ENCODE peak calls at places on chromosomes 7 and 10, in seven cellular contexts. One of them, this sample, is unnamed.
A peak's percentile ranks its signal among the peaks of the same experiment; 100 is the strongest.

GRCh38 chr7:51276967-51277366 is 39.6 kb downstream of the COBL start:
- DNase-seq in left ventricle myocardium inferior: no peak
- DNase-seq in tibial artery: no peak
- DNase-seq in fibroblast of lung: no peak
- DNase-seq in endodermal cell: no peak
- DNase-seq in lung: no peak
- DNase-seq in Peyer's patch: no peak
- DNase-seq in this sample: no peak

GRCh38 chr10:98262571-98262970 is 5.4 kb downstream of the LOXL4 start:
- DNase-seq in left ventricle myocardium inferior: peak; percentile 59
- DNase-seq in tibial artery: no peak
- DNase-seq in fibroblast of lung: peak; percentile 23
- DNase-seq in endodermal cell: peak; percentile 84
- DNase-seq in lung: no peak
- DNase-seq in Peyer's patch: no peak
- DNase-seq in this sample: peak; percentile 39

GRCh38 chr7:129845178-129845971 is 107.4 kb downstream of the UBE2H start:
- DNase-seq in left ventricle myocardium inferior: no peak
- DNase-seq in tibial artery: no peak
- DNase-seq in fibroblast of lung: peak; percentile 91
- DNase-seq in endodermal cell: no peak
- DNase-seq in lung: no peak
- DNase-seq in Peyer's patch: no peak
- DNase-seq in this sample: no peak

GRCh38 chr7:136993377-136993776 is 124.9 kb downstream of the CHRM2 start:
- DNase-seq in left ventricle myocardium inferior: no peak
- DNase-seq in tibial artery: no peak
- DNase-seq in fibroblast of lung: no peak
- DNase-seq in endodermal cell: no peak
- DNase-seq in lung: no peak
- DNase-seq in Peyer's patch: no peak
- DNase-seq in this sample: no peak

GRCh38 chr7:23474829-23475578 is 4.7 kb upstream of the IGF2BP3 start:
- DNase-seq in left ventricle myocardium inferior: no peak
- DNase-seq in tibial artery: no peak
- DNase-seq in fibroblast of lung: no peak
- DNase-seq in endodermal cell: no peak
- DNase-seq in lung: no peak
- DNase-seq in Peyer's patch: no peak
- DNase-seq in this sample: no peak

GRCh38 chr7:78185149-78185745 is 386.7 kb downstream of the PHTF2 start:
- DNase-seq in left ventricle myocardium inferior: no peak
- DNase-seq in tibial artery: no peak
- DNase-seq in fibroblast of lung: no peak
- DNase-seq in endodermal cell: no peak
- DNase-seq in lung: no peak
- DNase-seq in Peyer's patch: no peak
- DNase-seq in this sample: no peak

GRCh38 chr10:33352154-33352553 is 17.7 kb upstream of the NRP1 start:
- DNase-seq in left ventricle myocardium inferior: no peak
- DNase-seq in tibial artery: no peak
- DNase-seq in fibroblast of lung: peak; percentile 72
- DNase-seq in endodermal cell: no peak
- DNase-seq in lung: no peak
- DNase-seq in Peyer's patch: no peak
- DNase-seq in this sample: no peak

GRCh38 chr10:100774223-100774622 is 28.8 kb downstream of the PAX2 start:
- DNase-seq in left ventricle myocardium inferior: no peak
- DNase-seq in tibial artery: no peak
- DNase-seq in fibroblast of lung: no peak
- DNase-seq in endodermal cell: no peak
- DNase-seq in lung: no peak
- DNase-seq in Peyer's patch: no peak
- DNase-seq in this sample: no peak

GRCh38 chr7:13948019-13948781 is 41.3 kb downstream of the ETV1 start:
- DNase-seq in left ventricle myocardium inferior: no peak
- DNase-seq in tibial artery: no peak
- DNase-seq in fibroblast of lung: peak; percentile 29
- DNase-seq in endodermal cell: no peak
- DNase-seq in lung: no peak
- DNase-seq in Peyer's patch: no peak
- DNase-seq in this sample: no peak

GRCh38 chr10:77164616-77165311 is 472.8 kb downstream of the KCNMA1 start:
- DNase-seq in left ventricle myocardium inferior: no peak
- DNase-seq in tibial artery: no peak
- DNase-seq in fibroblast of lung: peak; percentile 76
- DNase-seq in endodermal cell: no peak
- DNase-seq in lung: no peak
- DNase-seq in Peyer's patch: no peak
- DNase-seq in this sample: no peak

GRCh38 chr7:143199040-143199439 is 15.8 kb downstream of the TAS2R39 start:
- DNase-seq in left ventricle myocardium inferior: no peak
- DNase-seq in tibial artery: no peak
- DNase-seq in fibroblast of lung: no peak
- DNase-seq in endodermal cell: no peak
- DNase-seq in lung: no peak
- DNase-seq in Peyer's patch: no peak
- DNase-seq in this sample: no peak

GRCh38 chr10:5975641-5976473 is 1.5 kb downstream of the IL15RA start:
- DNase-seq in left ventricle myocardium inferior: peak; percentile 34
- DNase-seq in tibial artery: peak; percentile 77
- DNase-seq in fibroblast of lung: no peak
- DNase-seq in endodermal cell: no peak
- DNase-seq in lung: no peak
- DNase-seq in Peyer's patch: peak; percentile 78
- DNase-seq in this sample: peak; percentile 49

GRCh38 chr7:49885593-49886285 is 112.3 kb downstream of the VWC2 start:
- DNase-seq in left ventricle myocardium inferior: no peak
- DNase-seq in tibial artery: no peak
- DNase-seq in fibroblast of lung: no peak
- DNase-seq in endodermal cell: no peak
- DNase-seq in lung: no peak
- DNase-seq in Peyer's patch: no peak
- DNase-seq in this sample: no peak

GRCh38 chr10:6211341-6212265 is 8.9 kb downstream of the PFKFB3 start:
- DNase-seq in left ventricle myocardium inferior: peak; percentile 61
- DNase-seq in tibial artery: no peak
- DNase-seq in fibroblast of lung: peak; percentile 65
- DNase-seq in endodermal cell: peak; percentile 64
- DNase-seq in lung: no peak
- DNase-seq in Peyer's patch: no peak
- DNase-seq in this sample: no peak

GRCh38 chr10:4127518-4128315 is 342.7 kb upstream of the KLF6 start:
- DNase-seq in left ventricle myocardium inferior: no peak
- DNase-seq in tibial artery: no peak
- DNase-seq in fibroblast of lung: no peak
- DNase-seq in endodermal cell: no peak
- DNase-seq in lung: peak; percentile 47
- DNase-seq in Peyer's patch: peak; percentile 77
- DNase-seq in this sample: peak; percentile 74

GRCh38 chr10:70357447-70358035 is 24.9 kb downstream of the LRRC20 start:
- DNase-seq in left ventricle myocardium inferior: no peak
- DNase-seq in tibial artery: no peak
- DNase-seq in fibroblast of lung: peak; percentile 16
- DNase-seq in endodermal cell: no peak
- DNase-seq in lung: no peak
- DNase-seq in Peyer's patch: no peak
- DNase-seq in this sample: no peak

GRCh38 chr10:48519731-48520506 is 85.0 kb downstream of the ARHGAP22 start:
- DNase-seq in left ventricle myocardium inferior: no peak
- DNase-seq in tibial artery: no peak
- DNase-seq in fibroblast of lung: no peak
- DNase-seq in endodermal cell: peak; percentile 41
- DNase-seq in lung: no peak
- DNase-seq in Peyer's patch: peak; percentile 34
- DNase-seq in this sample: peak; percentile 22

GRCh38 chr7:132410385-132410784 is 165.9 kb downstream of the PLXNA4 start:
- DNase-seq in left ventricle myocardium inferior: no peak
- DNase-seq in tibial artery: no peak
- DNase-seq in fibroblast of lung: no peak
- DNase-seq in endodermal cell: no peak
- DNase-seq in lung: no peak
- DNase-seq in Peyer's patch: no peak
- DNase-seq in this sample: no peak

GRCh38 chr7:20385121-20385520 is 54.4 kb downstream of the ITGB8 start:
- DNase-seq in left ventricle myocardium inferior: no peak
- DNase-seq in tibial artery: no peak
- DNase-seq in fibroblast of lung: peak; percentile 95
- DNase-seq in endodermal cell: no peak
- DNase-seq in lung: no peak
- DNase-seq in Peyer's patch: no peak
- DNase-seq in this sample: no peak

GRCh38 chr7:92503767-92504166 is 24.6 kb downstream of the PEX1 start:
- DNase-seq in left ventricle myocardium inferior: no peak
- DNase-seq in tibial artery: no peak
- DNase-seq in fibroblast of lung: no peak
- DNase-seq in endodermal cell: no peak
- DNase-seq in lung: no peak
- DNase-seq in Peyer's patch: no peak
- DNase-seq in this sample: no peak
- H3K36me3 ChIP-seq in left ventricle myocardium inferior: peaks cover 95% of the 10 kb centered on the region
- H3K36me3 ChIP-seq in tibial artery: peaks cover 77% of the 10 kb centered on the region
- H3K36me3 ChIP-seq in fibroblast of lung: peaks cover 2% of the 10 kb centered on the region
- H3K36me3 ChIP-seq in endodermal cell: peaks cover 65% of the 10 kb centered on the region
- H3K36me3 ChIP-seq in lung: peaks cover 11% of the 10 kb centered on the region
- H3K36me3 ChIP-seq in Peyer's patch: no peaks in the 10 kb centered on the region
- H3K36me3 ChIP-seq in this sample: peaks cover 25% of the 10 kb centered on the region

GRCh38 chr7:158106272-158106671 is 481.4 kb downstream of the PTPRN2 start:
- DNase-seq in left ventricle myocardium inferior: no peak
- DNase-seq in tibial artery: no peak
- DNase-seq in fibroblast of lung: no peak
- DNase-seq in endodermal cell: no peak
- DNase-seq in lung: no peak
- DNase-seq in Peyer's patch: no peak
- DNase-seq in this sample: no peak
- H3K9me3 ChIP-seq in left ventricle myocardium inferior: no peaks in the 10 kb centered on the region
- H3K9me3 ChIP-seq in tibial artery: no peaks in the 10 kb centered on the region
- H3K9me3 ChIP-seq in fibroblast of lung: peaks cover 1% of the 10 kb centered on the region
- H3K9me3 ChIP-seq in endodermal cell: peaks cover 88% of the 10 kb centered on the region
- H3K9me3 ChIP-seq in lung: peaks cover 12% of the 10 kb centered on the region
- H3K9me3 ChIP-seq in Peyer's patch: no peaks in the 10 kb centered on the region
- H3K9me3 ChIP-seq in this sample: peaks cover 7% of the 10 kb centered on the region

GRCh38 chr7:100486753-100487446 is 3.2 kb downstream of the NYAP1 start:
- DNase-seq in left ventricle myocardium inferior: no peak
- DNase-seq in tibial artery: no peak
- DNase-seq in fibroblast of lung: peak; percentile 36
- DNase-seq in endodermal cell: no peak
- DNase-seq in lung: no peak
- DNase-seq in Peyer's patch: no peak
- DNase-seq in this sample: no peak
- H3K36me3 ChIP-seq in left ventricle myocardium inferior: no peaks in the 10 kb centered on the region
- H3K36me3 ChIP-seq in tibial artery: no peaks in the 10 kb centered on the region
- H3K36me3 ChIP-seq in fibroblast of lung: no peaks in the 10 kb centered on the region
- H3K36me3 ChIP-seq in endodermal cell: no peaks in the 10 kb centered on the region
- H3K36me3 ChIP-seq in lung: no peaks in the 10 kb centered on the region
- H3K36me3 ChIP-seq in Peyer's patch: no peaks in the 10 kb centered on the region
- H3K36me3 ChIP-seq in this sample: no peaks in the 10 kb centered on the region

GRCh38 chr10:72800741-72801092 is 92.8 kb upstream of the OIT3 start:
- DNase-seq in left ventricle myocardium inferior: no peak
- DNase-seq in tibial artery: no peak
- DNase-seq in fibroblast of lung: no peak
- DNase-seq in endodermal cell: no peak
- DNase-seq in lung: no peak
- DNase-seq in Peyer's patch: no peak
- DNase-seq in this sample: no peak
- H3K9me3 ChIP-seq in left ventricle myocardium inferior: no peaks in the 10 kb centered on the region
- H3K9me3 ChIP-seq in tibial artery: no peaks in the 10 kb centered on the region
- H3K9me3 ChIP-seq in fibroblast of lung: no peaks in the 10 kb centered on the region
- H3K9me3 ChIP-seq in endodermal cell: no peaks in the 10 kb centered on the region
- H3K9me3 ChIP-seq in lung: no peaks in the 10 kb centered on the region
- H3K9me3 ChIP-seq in Peyer's patch: no peaks in the 10 kb centered on the region
- H3K9me3 ChIP-seq in this sample: no peaks in the 10 kb centered on the region

DNA sequence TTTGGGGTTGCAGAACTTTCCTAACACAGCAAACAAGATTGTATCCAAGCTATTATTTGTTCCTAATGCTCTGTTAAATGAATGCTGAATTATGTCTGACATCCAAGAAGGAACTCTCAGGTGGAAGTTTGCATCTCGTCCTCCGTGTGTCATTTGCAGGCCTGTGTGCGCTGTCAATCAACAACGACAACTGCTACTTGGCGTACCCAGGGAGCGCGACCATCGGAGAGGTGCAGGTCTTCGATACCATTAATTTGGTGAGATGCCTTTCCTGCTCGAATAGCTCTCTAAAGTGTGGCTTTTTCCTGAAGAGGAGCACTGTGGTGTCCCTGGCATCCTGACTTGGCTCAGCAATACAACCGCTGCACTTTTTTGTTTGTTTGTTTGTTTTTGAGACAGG is 26.9 kb downstream of the WIPI2 start:
- DNase-seq in left ventricle myocardium inferior: no peak
- DNase-seq in tibial artery: no peak
- DNase-seq in fibroblast of lung: no peak
- DNase-seq in endodermal cell: no peak
- DNase-seq in lung: no peak
- DNase-seq in Peyer's patch: peak; percentile 13
- DNase-seq in this sample: no peak
- H3K36me3 ChIP-seq in left ventricle myocardium inferior: peaks cover 90% of the 10 kb centered on the region
- H3K36me3 ChIP-seq in tibial artery: peaks cover 63% of the 10 kb centered on the region
- H3K36me3 ChIP-seq in fibroblast of lung: peaks cover 24% of the 10 kb centered on the region
- H3K36me3 ChIP-seq in endodermal cell: peaks cover 77% of the 10 kb centered on the region
- H3K36me3 ChIP-seq in lung: peaks cover 36% of the 10 kb centered on the region
- H3K36me3 ChIP-seq in Peyer's patch: no peaks in the 10 kb centered on the region
- H3K36me3 ChIP-seq in this sample: peaks cover 100% of the 10 kb centered on the region